ENCODE peak calls at places on chromosomes 11 and 22, in six cellular contexts. K is activated T-cell treated with anti-CD3 and anti-CD28 coated beads for 24 hours; U is cardiac fibroblast; Q is effector CD4-positive, alpha-beta T cell; Z is activated CD4-positive, alpha-beta T cell treated with anti-CD3 and anti-CD28 coated beads, Interleukin-2, amount 10 ng/mL, durations not matched to agents 7 days and 5 days; P is iris pigment epithelial cell. R is an unnamed sample.

GRCh38 chr22:50486561-50487289 is at the start of gene MIOX:
- DNase-seq in P (no peak), Z (no peak), Q (no peak), U (no peak), K (no peak), R (no peak)

GRCh38 chr22:30402036-30402759 is 5.4 kb downstream of the SEC14L2 start:
- DNase-seq in Z (no peak), U (peak), P (no peak), Q (no peak), K (no peak), R (no peak)

GRCh38 chr11:17573526-17573925 is 26.5 kb downstream of the OTOG start:
- DNase-seq in Z (no peak), K (no peak), Q (no peak), U (no peak), P (no peak), R (no peak)

GRCh38 chr22:37611202-37611601 is 2.6 kb downstream of the GGA1 start:
- DNase-seq in P (no peak), K (no peak), Z (no peak), Q (no peak), U (peak), R (no peak)

GRCh38 chr11:35980646-35981402 is 37.0 kb downstream of the LDLRAD3 start:
- DNase-seq in K (no peak), U (peak), Z (no peak), Q (no peak), P (peak), R (no peak)

GRCh38 chr11:117945047-117945820 is 16.0 kb upstream of the TMPRSS13 start:
- DNase-seq in Z (no peak), Q (no peak), U (no peak), P (no peak), K (no peak), R (no peak)

GRCh38 chr11:95498731-95499396 is 267.9 kb upstream of the SESN3 start:
- DNase-seq in K (no peak), P (no peak), U (no peak), Q (no peak), Z (no peak), R (no peak)

GRCh38 chr22:30309981-30310672 is 16.6 kb downstream of the TBC1D10A start:
- DNase-seq in U (peak), Z (peak), Q (no peak), P (peak), K (no peak), R (no peak)

GRCh38 chr11:27820249-27820648 is 120.0 kb upstream of the BDNF start:
- DNase-seq in P (peak), Z (no peak), U (no peak), Q (no peak), K (no peak), R (no peak)

GRCh38 chr22:33779243-33779642 is 141.0 kb downstream of the LARGE1 start:
- DNase-seq in Z (no peak), Q (no peak), P (no peak), U (no peak), K (no peak), R (no peak)

GRCh38 chr11:121645596-121645995 is 192.8 kb upstream of the SORL1-AS1 start:
- DNase-seq in Q (no peak), U (no peak), K (no peak), Z (no peak), P (peak), R (no peak)

GRCh38 chr22:47082505-47082904 is 320.1 kb downstream of the TBC1D22A start:
- DNase-seq in K (no peak), U (no peak), Z (no peak), Q (no peak), P (no peak), R (no peak)

GRCh38 chr11:58513747-58514367 is 6.0 kb upstream of the OR5B21 start:
- DNase-seq in P (peak), K (no peak), Z (no peak), U (peak), Q (no peak), R (no peak)

GRCh38 chr22:35705141-35705540 is 12.5 kb upstream of the APOL5 start:
- DNase-seq in P (peak), Z (no peak), K (no peak), U (peak), Q (no peak), R (no peak)

GRCh38 chr11:126319374-126319740 is 15.5 kb downstream of the DCPS start:
- DNase-seq in K (no peak), U (no peak), Z (no peak), Q (no peak), P (no peak), R (no peak)

R was measured in T-helper 9 cell.